ENCODE peak calls at places on chromosomes 5 and 9, in five cellular contexts. W is Peyer's patch, F is HCT116, T is colonic mucosa, L is OCI-LY7. I is an unnamed sample. For H3K4me1, the result is how much of the 10 kb centered on the place peaks cover.

GRCh38 chr5:37015795-37016666 is 139.5 kb downstream of the NIPBL start:
- DNase-seq in T (no peak), W (no peak), F (no peak), L (no peak), I (no peak)

GRCh38 chr9:115413304-115413703 is 295.3 kb upstream of the TNC start:
- DNase-seq in F (no peak), W (no peak), T (no peak), L (no peak), I (no peak)

GRCh38 chr9:121494192-121494591 is 5.5 kb downstream of the GGTA1 start:
- DNase-seq in W (no peak), T (no peak), L (no peak), F (no peak), I (no peak)

GRCh38 chr5:57780306-57780958 is 297.8 kb upstream of the ACTBL2 start:
- DNase-seq in F (no peak), W (peak), T (no peak), L (no peak), I (no peak)

GRCh38 chr5:149211566-149211965 is 60.1 kb upstream of the AFAP1L1 start:
- DNase-seq in F (no peak), W (no peak), L (no peak), T (no peak), I (no peak)

GRCh38 chr9:34341659-34342266 is 12.4 kb downstream of the NUDT2 start:
- DNase-seq in T (no peak), F (no peak), L (no peak), W (no peak), I (no peak)

GRCh38 chr5:108369167-108369566 is 12.7 kb downstream of the FBXL17 start:
- DNase-seq in F (no peak), T (no peak), L (no peak), W (no peak), I (no peak)

GRCh38 chr5:1133108-1133507 is 21.2 kb upstream of the SLC12A7 start:
- DNase-seq in T (no peak), L (no peak), W (no peak), F (no peak), I (no peak)

GRCh38 chr9:95077766-95078382 is 239.6 kb downstream of the FANCC start:
- DNase-seq in F (no peak), T (no peak), L (no peak), W (no peak), I (no peak)

GRCh38 chr5:75656311-75657003 is 45.2 kb downstream of the ANKDD1B start:
- DNase-seq in T (no peak), L (no peak), F (no peak), W (no peak), I (no peak)

GRCh38 chr9:83065233-83065632 is 2.3 kb upstream of the RASEF start:
- DNase-seq in W (no peak), T (no peak), L (no peak), F (no peak), I (no peak)

GRCh38 chr5:35230043-35230611 is at the start of gene PRLR:
- DNase-seq in F (no peak), T (peak), L (no peak), W (peak), I (no peak)

GRCh38 chr9:6584881-6585597 is 60.5 kb downstream of the GLDC start:
- DNase-seq in F (peak), T (no peak), W (no peak), L (peak), I (no peak)

GRCh38 chr9:107079589-107079988 is 203.5 kb upstream of the RAD23B start:
- DNase-seq in W (no peak), L (no peak), F (no peak), T (no peak), I (no peak)

GRCh38 chr9:27373851-27374250 is 76.9 kb upstream of the EQTN start:
- DNase-seq in T (no peak), L (peak), W (no peak), F (no peak), I (no peak)

GRCh38 chr5:89343666-89344065 is 460.7 kb upstream of the MEF2C start:
- DNase-seq in W (no peak), F (no peak), L (no peak), T (peak), I (no peak)

GRCh38 chr5:151005975-151006576 is 14.3 kb upstream of the GPX3 start:
- DNase-seq in T (peak), L (no peak), F (no peak), W (peak), I (no peak)

GRCh38 chr5:87529486-87530076 is 116.9 kb upstream of the CCNH start:
- DNase-seq in W (no peak), L (no peak), F (no peak), T (no peak), I (no peak)

GRCh38 chr5:169018980-169019379 is 282.0 kb downstream of the SLIT3 start:
- DNase-seq in W (no peak), T (no peak), L (no peak), F (no peak), I (no peak)

GRCh38 chr5:141821430-141821925 is 56.7 kb downstream of the PCDH1 start:
- DNase-seq in F (peak), L (no peak), W (no peak), T (no peak), I (no peak)

GRCh38 chr5:76204713-76205112 is 121.5 kb downstream of the SV2C start:
- DNase-seq in T (peak), W (no peak), L (no peak), F (no peak), I (no peak)

GRCh38 chr9:126057036-126057435 is 269.6 kb upstream of the MVB12B start:
- DNase-seq in T (no peak), F (no peak), W (no peak), L (no peak), I (no peak)

GRCh38 chr5:158769702-158770101 is 330.0 kb downstream of the EBF1 start:
- DNase-seq in W (no peak), F (no peak), L (no peak), T (no peak), I (no peak)

GRCh38 chr5:56356121-56356875 is 123.2 kb upstream of the ANKRD55 start:
- DNase-seq in F (no peak), W (no peak), L (no peak), T (no peak), I (no peak)

GRCh38 chr9:115033800-115034199 is 84.2 kb downstream of the TNC start:
- DNase-seq in L (no peak), T (no peak), F (no peak), W (no peak), I (no peak)

GRCh38 chr5:76495870-76496269 is 92.8 kb downstream of the IQGAP2 start:
- DNase-seq in W (no peak), T (no peak), F (no peak), L (no peak), I (no peak)

GRCh38 chr9:117060963-117061362 is 353.9 kb downstream of the ASTN2 start:
- DNase-seq in T (no peak), F (no peak), W (no peak), L (no peak), I (no peak)

GRCh38 chr9:125484632-125485282 is 222.3 kb downstream of the MAPKAP1 start:
- DNase-seq in L (no peak), W (no peak), F (no peak), T (no peak), I (no peak)

GRCh38 chr5:169914766-169915165 is 65.5 kb downstream of the INSYN2B start:
- DNase-seq in L (no peak), T (no peak), W (no peak), F (no peak), I (no peak)

GRCh38 chr5:135246605-135246922 is 152.5 kb downstream of the MACROH2A1 start:
- DNase-seq in T (peak), W (peak), L (no peak), F (no peak), I (no peak)

GRCh38 chr5:14064841-14065240 is 78.3 kb upstream of the TRIO start:
- DNase-seq in W (no peak), L (no peak), F (no peak), T (no peak), I (no peak)

GRCh38 chr5:10831416-10831815 is 70.4 kb upstream of the DAP start:
- DNase-seq in L (no peak), F (no peak), T (no peak), W (no peak), I (no peak)

GRCh38 chr5:158164648-158165047 is 305.7 kb upstream of the CLINT1 start:
- DNase-seq in T (no peak), W (no peak), F (no peak), L (no peak), I (no peak)

GRCh38 chr5:174272671-174273070 is 227.2 kb downstream of the NSG2 start:
- DNase-seq in T (no peak), F (no peak), W (no peak), L (no peak), I (no peak)
- H3K27ac ChIP-seq in T (no peak), F (no peak), W (no peak), L (no peak), I (no peak)

GRCh38 chr5:132774896-132775295 is 2.1 kb downstream of the SEPTIN8 start:
- DNase-seq in T (peak), L (no peak), F (no peak), W (no peak), I (peak)
- H3K4me1 ChIP-seq in T (under half), L (under half), F (under half), W (under half), I (under half)

GRCh38 chr9:122816163-122816867 is 12.1 kb downstream of the PDCL start:
- DNase-seq in T (peak), L (no peak), W (no peak), F (no peak), I (no peak)
- H3K27ac ChIP-seq in T (no peak), L (no peak), W (no peak), F (no peak), I (no peak)

GRCh38 chr9:124266139-124266825 is 8.5 kb downstream of the NEK6 start:
- DNase-seq in L (no peak), W (no peak), F (no peak), T (no peak), I (no peak)
- H3K4me1 ChIP-seq in L (half or more), W (under half), F (under half), T (under half), I (under half)

DNA sequence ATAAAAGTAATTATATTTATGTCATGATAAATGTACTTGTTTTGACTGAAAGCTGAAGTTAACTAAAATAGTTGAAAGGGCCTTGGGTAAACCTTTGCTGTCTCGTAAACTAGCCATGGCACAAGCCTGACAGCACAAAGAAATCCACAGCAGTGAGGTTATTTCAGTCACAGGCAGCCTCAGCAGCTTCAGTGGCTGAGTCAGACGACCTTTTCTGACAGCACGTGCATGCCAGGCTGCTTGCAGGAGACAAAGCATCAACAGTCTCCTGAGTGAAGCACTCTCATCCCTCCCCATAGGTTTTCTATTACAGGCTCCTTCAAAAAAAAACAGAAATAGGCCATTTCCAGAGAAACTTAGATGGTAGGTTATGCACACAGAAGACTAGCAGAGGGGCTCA is 34.6 kb downstream of the OXCT1 start:
- DNase-seq in T (no peak), W (no peak), F (peak), L (no peak), I (no peak)
- H3K27ac ChIP-seq in T (no peak), W (no peak), F (no peak), L (no peak), I (no peak)

GRCh38 chr5:119358901-119359603 is 3.2 kb downstream of the TNFAIP8 start:
- DNase-seq in L (no peak), W (no peak), T (no peak), F (no peak), I (no peak)

GRCh38 chr5:119360905-119361605 is 5.2 kb downstream of the TNFAIP8 start:
- DNase-seq in T (no peak), L (no peak), F (no peak), W (no peak), I (peak)

GRCh38 chr5:119361723-119362122 is 5.9 kb downstream of the TNFAIP8 start:
- DNase-seq in T (no peak), L (no peak), F (no peak), W (no peak), I (no peak)

GRCh38 chr5:119357815-119358559 is 2.2 kb downstream of the TNFAIP8 start:
- DNase-seq in W (no peak), T (no peak), L (no peak), F (no peak), I (no peak)

DNA sequence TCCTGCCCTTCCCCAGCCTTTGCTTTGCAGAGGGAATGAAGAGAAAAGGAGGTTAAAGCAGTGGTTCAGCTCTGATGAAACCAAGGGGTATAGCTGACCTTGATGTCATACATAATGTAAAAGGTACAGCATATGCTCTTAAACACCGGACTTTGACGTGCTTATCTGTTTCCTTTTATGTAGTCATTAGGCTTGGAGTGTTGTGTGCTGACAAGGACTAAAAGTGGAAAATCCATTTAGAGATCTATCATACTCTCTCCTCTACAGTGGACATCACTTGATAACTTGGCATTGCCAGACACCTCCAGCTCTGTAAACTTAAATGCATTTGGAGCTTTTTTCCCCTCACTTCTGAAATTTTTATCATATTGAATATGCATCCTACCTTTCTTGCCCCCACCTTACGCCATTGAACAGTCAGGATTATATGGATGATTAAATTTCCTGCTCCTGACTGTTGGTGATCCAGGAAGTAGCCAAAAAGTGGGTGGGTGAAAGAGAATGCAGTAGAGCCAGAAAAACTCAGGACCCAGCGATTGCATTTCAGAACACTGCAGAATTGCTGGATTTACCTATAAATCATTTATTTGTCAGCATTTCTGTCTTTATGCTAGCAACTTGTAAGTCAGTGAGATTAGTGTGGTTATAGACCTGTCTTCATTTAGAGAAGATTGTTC is 4.1 kb downstream of the TNFAIP8 start:
- DNase-seq in F (no peak), W (no peak), T (no peak), L (no peak), I (no peak)
- H3K4me1 ChIP-seq in F (under half), W (under half), T (under half), L (half or more), I (under half)

DNA sequence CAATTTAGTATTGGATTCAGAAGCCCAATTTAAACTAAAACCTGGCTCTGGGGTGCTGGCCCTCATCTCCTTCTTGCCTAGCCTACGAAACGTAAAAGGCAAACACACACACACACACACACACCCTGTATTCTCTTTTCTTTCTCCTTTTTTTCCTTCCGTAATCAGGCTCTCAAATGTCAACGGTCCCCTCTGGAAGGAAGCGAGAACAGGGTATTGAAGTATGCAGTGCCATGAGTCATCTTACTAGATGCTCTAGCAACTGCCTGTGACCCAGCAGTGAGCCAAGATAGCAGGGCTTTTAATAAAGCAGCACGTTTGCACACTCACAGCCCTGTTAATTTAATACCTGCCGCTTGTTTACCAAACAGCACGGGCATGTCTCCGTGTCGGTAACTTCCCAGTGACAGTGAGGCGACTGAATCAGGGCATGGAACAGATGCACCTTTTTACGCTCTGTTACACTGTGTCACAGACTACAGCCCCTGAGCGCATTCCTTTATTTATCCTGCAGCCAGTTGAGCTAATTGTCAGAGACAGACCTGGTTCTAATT is 243.8 kb downstream of the BNC2 start:
- DNase-seq in L (no peak), T (no peak), F (no peak), W (no peak), I (no peak)
- H3K27ac ChIP-seq in L (no peak), T (no peak), F (no peak), W (no peak), I (no peak)

I was measured in RWPE2.